ENCODE peak calls at places on chromosomes 11 and 22, in seven cellular contexts. Z is mammary epithelial cell; C is stimulated activated naive CD4-positive, alpha-beta T cell treated with Interleukin-2 at 50 U/mL for 16 hours; N is activated CD4-positive, alpha-beta T cell treated with anti-CD3 and anti-CD28 coated beads, Interleukin-2, amount 50 U/mL, for 24 hours; O is GM12891; X is activated CD4-positive, CD25-positive, alpha-beta regulatory T cell; G is T1000. D is an unnamed sample.
A peak's percentile ranks its signal among the peaks of the same experiment; 100 is the strongest.

GRCh38 chr11:35014352-35014751 is 97.9 kb downstream of the PDHX start:
- DNase-seq in Z (no peak), C (no peak), N (no peak), O (no peak), X (no peak), G (no peak), D (no peak)

GRCh38 chr11:79906189-79906588 is 465.4 kb upstream of the TENM4 start:
- DNase-seq in Z (no peak), C (no peak), N (no peak), O (no peak), X (no peak), G (no peak), D (no peak)

GRCh38 chr11:120119121-120119520 is 18.8 kb downstream of the TRIM29 start:
- DNase-seq in Z (no peak), C (no peak), N (no peak), O (no peak), X (no peak), G (no peak), D (no peak)

GRCh38 chr22:39311592-39312400 is 7.6 kb downstream of the RPL3 start:
- DNase-seq in Z (no peak), C (no peak), N (no peak), O (no peak), X (no peak), G (no peak), D (no peak)

GRCh38 chr22:26436903-26437515 is 7.9 kb downstream of the ASPHD2 start:
- DNase-seq in Z (no peak), C (no peak), N (no peak), O (no peak), X (no peak), G (no peak), D (no peak)

GRCh38 chr22:23108324-23109078 is 33.3 kb downstream of the RSPH14 start:
- DNase-seq in Z (no peak), C (no peak), N (no peak), O (no peak), X (no peak), G (no peak), D (no peak)

GRCh38 chr11:65870706-65871681 is 1.6 kb downstream of the EFEMP2 start:
- DNase-seq in Z (no peak), C (no peak), N (no peak), O (no peak), X (no peak), G (peak; percentile 29), D (no peak)

GRCh38 chr11:76698321-76699043 is 27.9 kb upstream of the LRRC32 start:
- DNase-seq in Z (no peak), C (no peak), N (no peak), O (no peak), X (no peak), G (no peak), D (no peak)

GRCh38 chr11:20723366-20723765 is 54.0 kb downstream of the NELL1 start:
- DNase-seq in Z (no peak), C (no peak), N (no peak), O (no peak), X (no peak), G (no peak), D (no peak)

GRCh38 chr11:134030853-134031252 is 38.0 kb upstream of the JAM3 start:
- DNase-seq in Z (no peak), C (no peak), N (no peak), O (no peak), X (no peak), G (no peak), D (no peak)

GRCh38 chr11:709109-709997 is 3.3 kb downstream of the EPS8L2 start:
- DNase-seq in Z (no peak), C (no peak), N (no peak), O (no peak), X (no peak), G (no peak), D (no peak)

GRCh38 chr11:122149232-122149631 is 33.2 kb upstream of the BLID start:
- DNase-seq in Z (no peak), C (no peak), N (no peak), O (no peak), X (no peak), G (no peak), D (no peak)

GRCh38 chr22:46008291-46008690 is 31.3 kb upstream of the WNT7B start:
- DNase-seq in Z (no peak), C (no peak), N (no peak), O (no peak), X (no peak), G (no peak), D (no peak)

GRCh38 chr11:35919244-35919643 is 24.6 kb upstream of the LDLRAD3 start:
- DNase-seq in Z (peak; percentile 77), C (no peak), N (no peak), O (no peak), X (no peak), G (no peak), D (no peak)

GRCh38 chr22:27318516-27318915 is 483.0 kb downstream of the MN1 start:
- DNase-seq in Z (no peak), C (no peak), N (no peak), O (no peak), X (no peak), G (no peak), D (no peak)

GRCh38 chr11:32032478-32032877 is 58.4 kb upstream of the RCN1 start:
- DNase-seq in Z (no peak), C (no peak), N (no peak), O (no peak), X (no peak), G (no peak), D (no peak)

GRCh38 chr11:79600747-79601146 is 159.9 kb upstream of the TENM4 start:
- DNase-seq in Z (no peak), C (no peak), N (no peak), O (no peak), X (no peak), G (no peak), D (no peak)

GRCh38 chr22:23380911-23381310 is 199.2 kb downstream of the IGLL1 start:
- DNase-seq in Z (no peak), C (no peak), N (no peak), O (no peak), X (no peak), G (no peak), D (no peak)

GRCh38 chr11:120034176-120034575 is 103.7 kb downstream of the TRIM29 start:
- DNase-seq in Z (no peak), C (no peak), N (no peak), O (no peak), X (no peak), G (no peak), D (no peak)

GRCh38 chr11:67492801-67493547 is 10.1 kb downstream of the AIP start:
- DNase-seq in Z (no peak), C (peak; percentile 7), N (no peak), O (peak; percentile 55), X (no peak), G (no peak), D (peak; percentile 23)

GRCh38 chr11:15327786-15328231 is 213.1 kb downstream of the INSC start:
- DNase-seq in Z (peak; percentile 27), C (no peak), N (no peak), O (peak; percentile 22), X (no peak), G (peak; percentile 14), D (no peak)

GRCh38 chr11:12822623-12823022 is 148.4 kb downstream of the TEAD1 start:
- DNase-seq in Z (no peak), C (no peak), N (no peak), O (no peak), X (no peak), G (no peak), D (no peak)

GRCh38 chr22:41070665-41071331 is 21.6 kb upstream of the EP300 start:
- DNase-seq in Z (no peak), C (no peak), N (no peak), O (no peak), X (no peak), G (no peak), D (no peak)

GRCh38 chr22:31556627-31557203 is 60.4 kb downstream of the SFI1 start:
- DNase-seq in Z (peak; percentile 11), C (no peak), N (peak; percentile 17), O (no peak), X (no peak), G (no peak), D (no peak)

GRCh38 chr11:123580557-123581275 is 73.7 kb downstream of the SCN3B start:
- DNase-seq in Z (peak; percentile 53), C (peak; percentile 55), N (peak; percentile 61), O (peak; percentile 91), X (peak; percentile 46), G (no peak), D (peak; percentile 72)

GRCh38 chr11:120400564-120401364 is 64.6 kb downstream of the ARHGEF12 start:
- DNase-seq in Z (peak; percentile 97), C (no peak), N (no peak), O (no peak), X (no peak), G (peak; percentile 27), D (no peak)

GRCh38 chr11:74025467-74026166 is 16.7 kb upstream of the UCP3 start:
- DNase-seq in Z (peak; percentile 64), C (no peak), N (no peak), O (no peak), X (no peak), G (peak; percentile 13), D (no peak)

GRCh38 chr11:134230339-134230738 is 5.9 kb downstream of the VPS26B start:
- DNase-seq in Z (no peak), C (no peak), N (no peak), O (no peak), X (no peak), G (no peak), D (no peak)

GRCh38 chr11:86805873-86806310 is 5.5 kb downstream of the PRSS23 start:
- DNase-seq in Z (peak; percentile 74), C (peak; percentile 24), N (peak; percentile 40), O (no peak), X (no peak), G (no peak), D (no peak)

GRCh38 chr11:131204984-131205383 is 165.4 kb upstream of the NTM start:
- DNase-seq in Z (no peak), C (no peak), N (no peak), O (no peak), X (no peak), G (no peak), D (no peak)

GRCh38 chr22:46065733-46066454 is 84.4 kb upstream of the PPARA start:
- DNase-seq in Z (peak; percentile 46), C (no peak), N (no peak), O (no peak), X (no peak), G (no peak), D (no peak)

GRCh38 chr11:121810291-121810690 is 305.7 kb downstream of the BLID start:
- DNase-seq in Z (peak; percentile 39), C (no peak), N (no peak), O (no peak), X (no peak), G (no peak), D (no peak)

GRCh38 chr11:115564851-115565250 is 60.6 kb upstream of the CADM1 start:
- DNase-seq in Z (no peak), C (no peak), N (no peak), O (no peak), X (no peak), G (no peak), D (no peak)

GRCh38 chr11:6438979-6439571 is 1.7 kb downstream of the HPX start:
- DNase-seq in Z (peak; percentile 41), C (no peak), N (peak; percentile 20), O (no peak), X (no peak), G (no peak), D (no peak)

GRCh38 chr11:16958833-16959232 is 55.4 kb downstream of the PLEKHA7 start:
- DNase-seq in Z (no peak), C (no peak), N (no peak), O (no peak), X (no peak), G (no peak), D (no peak)

D was measured in D721Med.